ENCODE peak calls at places on chromosomes 1 and 21, in ten cellular contexts. H is progenitor cell of endocrine pancreas; O is CD4-positive, alpha-beta T cell; E is suprapubic skin; W is uterus; P is kidney; C is B cell; N is MCF 10A; X is lower lobe of right lung; J is Peyer's patch. Q is an unnamed sample.

GRCh38 chr21:36693144-36694040 is 5.5 kb upstream of the SIM2 start:
- DNase-seq in J (no peak), W (no peak), N (no peak), P (peak), C (no peak), X (no peak), E (no peak), O (no peak), H (no peak), Q (no peak)

GRCh38 chr21:25329227-25329626 is 278.1 kb downstream of the MRPL39 start:
- DNase-seq in E (no peak), W (no peak), N (peak), C (no peak), J (no peak), P (no peak), X (no peak), H (no peak), O (no peak), Q (no peak)

GRCh38 chr1:119651641-119652040 is 3.6 kb upstream of the ZNF697 start:
- DNase-seq in E (no peak), P (no peak), C (no peak), X (no peak), N (no peak), J (no peak), W (no peak), O (no peak), H (no peak), Q (no peak)

GRCh38 chr1:110880708-110881374 is 7.9 kb downstream of the CD53 start:
- DNase-seq in P (no peak), W (no peak), C (no peak), N (no peak), E (no peak), O (no peak), H (no peak), X (no peak), J (no peak), Q (no peak)

GRCh38 chr1:232029297-232029696 is 402.7 kb downstream of the DISC1 start:
- DNase-seq in P (no peak), X (no peak), J (no peak), E (no peak), O (no peak), W (no peak), C (no peak), H (no peak), N (no peak), Q (no peak)

GRCh38 chr1:86648255-86648654 is 56.1 kb upstream of the SH3GLB1 start:
- DNase-seq in W (no peak), J (no peak), O (no peak), C (no peak), P (no peak), N (peak), E (no peak), X (no peak), H (no peak), Q (no peak)

GRCh38 chr1:86776108-86776507 is 71.7 kb downstream of the SH3GLB1 start:
- DNase-seq in N (no peak), H (no peak), C (no peak), O (no peak), W (no peak), X (no peak), E (no peak), P (no peak), J (no peak), Q (no peak)

GRCh38 chr21:42093991-42094417 is 22.9 kb downstream of the UMODL1 start:
- DNase-seq in P (peak), O (no peak), E (peak), H (no peak), N (peak), J (no peak), X (no peak), C (no peak), W (peak), Q (no peak)

GRCh38 chr1:32764826-32765545 is 52.2 kb downstream of the YARS1 start:
- DNase-seq in X (peak), J (no peak), E (no peak), O (no peak), P (peak), N (no peak), W (no peak), H (no peak), C (no peak), Q (no peak)

GRCh38 chr1:1178794-1179331 is 5.2 kb downstream of the TTLL10 start:
- DNase-seq in H (no peak), C (peak), O (no peak), P (peak), E (peak), W (no peak), N (no peak), X (peak), J (peak), Q (no peak)

DNA sequence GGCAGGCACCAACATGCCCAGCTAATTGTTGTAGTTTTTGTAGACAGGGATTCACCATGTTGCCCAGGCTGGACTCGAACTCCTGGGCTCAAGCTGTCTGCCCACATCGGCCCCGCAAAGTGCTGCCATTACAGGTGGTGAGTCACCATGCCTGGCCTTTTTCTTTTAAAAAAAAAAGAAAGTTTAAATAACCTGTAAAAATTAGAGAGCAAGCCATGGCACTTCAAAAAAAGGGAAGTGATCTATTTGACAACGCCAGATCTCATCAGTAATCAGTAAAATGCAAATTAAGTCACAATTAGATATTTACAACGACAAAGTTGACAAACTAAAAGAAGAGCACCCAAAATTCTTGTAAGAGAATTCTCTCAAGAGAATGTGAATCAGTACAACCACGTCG is 2.9 kb upstream of the RBBP5 start:
- DNase-seq in O (no peak), H (no peak), W (no peak), J (no peak), X (no peak), C (no peak), E (no peak), N (no peak), P (no peak), Q (no peak)
- TF ChIP-seq CTCF in O (no peak), H (no peak), W (no peak), J (no peak), X (no peak), C (no peak), E (no peak), N (no peak), P (no peak), Q (no peak)

GRCh38 chr1:62426794-62427193 is 10.1 kb upstream of the USP1 start:
- DNase-seq in P (no peak), X (no peak), O (no peak), H (no peak), E (no peak), W (no peak), C (no peak), J (no peak), N (no peak), Q (no peak)

GRCh38 chr1:62425041-62425440 is 11.8 kb upstream of the USP1 start:
- DNase-seq in J (no peak), P (no peak), E (no peak), N (no peak), C (no peak), X (no peak), O (no peak), H (no peak), W (no peak), Q (no peak)

GRCh38 chr1:62426238-62426637 is 10.6 kb upstream of the USP1 start:
- DNase-seq in H (no peak), E (no peak), X (no peak), W (no peak), N (peak), C (no peak), P (no peak), J (no peak), O (no peak), Q (no peak)

GRCh38 chr1:62424412-62424811 is 12.4 kb upstream of the USP1 start:
- DNase-seq in P (no peak), N (peak), X (no peak), J (no peak), H (no peak), C (no peak), O (no peak), E (no peak), W (no peak), Q (peak)

GRCh38 chr1:62423580-62424242 is 13.1 kb upstream of the USP1 start:
- DNase-seq in C (no peak), X (no peak), P (no peak), H (no peak), W (no peak), E (no peak), N (no peak), J (peak), O (no peak), Q (peak)
- TF ChIP-seq CTCF in C (no peak), X (no peak), P (no peak), H (no peak), W (no peak), E (no peak), N (no peak), J (no peak), O (no peak), Q (no peak)

GRCh38 chr1:46571691-46572225 is 20.3 kb upstream of the KNCN start:
- DNase-seq in P (no peak), X (no peak), J (no peak), O (no peak), H (no peak), W (no peak), E (no peak), N (no peak), C (no peak), Q (no peak)

GRCh38 chr1:46569116-46569515 is 17.7 kb upstream of the KNCN start:
- DNase-seq in X (no peak), J (no peak), O (no peak), C (no peak), W (no peak), H (no peak), P (no peak), E (peak), N (no peak), Q (no peak)

GRCh38 chr1:46568614-46569013 is 17.2 kb upstream of the KNCN start:
- DNase-seq in O (no peak), H (no peak), E (no peak), J (no peak), X (no peak), C (no peak), P (no peak), W (no peak), N (no peak), Q (no peak)

GRCh38 chr1:46575300-46575699 is 23.9 kb upstream of the KNCN start:
- DNase-seq in X (no peak), E (no peak), W (no peak), H (no peak), O (no peak), J (no peak), N (no peak), P (no peak), C (no peak), Q (no peak)

DNA sequence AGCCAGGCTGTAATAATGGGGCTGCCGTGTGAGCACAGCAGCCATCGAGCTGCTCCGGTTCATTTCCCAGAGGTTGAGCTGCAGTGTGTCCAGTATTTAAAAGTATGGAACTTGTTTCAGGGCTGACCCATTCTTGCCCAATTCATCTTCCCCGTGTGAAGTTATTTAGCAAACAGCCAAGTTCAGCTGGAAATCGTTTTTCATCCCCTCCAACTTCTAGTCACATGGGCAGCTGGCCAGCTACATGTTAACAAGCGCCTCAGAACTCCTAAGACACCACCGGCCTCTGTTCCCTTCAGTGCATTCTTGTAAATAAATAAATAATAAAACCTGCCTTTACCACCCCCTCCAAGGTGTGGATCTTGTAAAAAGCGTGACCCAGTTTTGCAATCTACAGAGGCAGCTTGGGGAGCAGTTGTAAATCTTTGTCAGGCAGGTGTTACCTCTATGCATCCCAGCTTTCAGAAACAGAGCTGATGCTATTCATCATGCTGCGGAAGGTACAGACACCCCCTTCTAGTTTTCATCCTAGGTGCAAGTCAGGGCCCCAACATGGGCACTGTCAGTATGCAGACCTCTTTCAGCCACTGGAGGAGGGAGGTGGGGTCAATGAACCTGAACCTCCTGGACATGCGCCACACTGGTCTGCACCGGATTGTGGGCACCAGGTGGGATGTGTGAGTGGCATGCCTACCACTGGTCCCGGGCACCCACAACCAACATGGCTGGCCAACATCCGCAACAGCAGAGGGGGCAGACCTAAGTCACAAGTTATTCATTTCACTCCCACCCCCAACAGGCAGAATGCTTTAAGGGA is 18.7 kb upstream of the KNCN start:
- DNase-seq in O (no peak), W (no peak), N (no peak), H (no peak), E (peak), X (no peak), P (no peak), C (no peak), J (no peak), Q (no peak)
- TF ChIP-seq CTCF in O (no peak), W (no peak), N (no peak), H (no peak), E (no peak), X (no peak), P (no peak), C (no peak), J (no peak), Q (no peak)

GRCh38 chr1:9198538-9199361 is 35.8 kb upstream of the H6PD start:
- DNase-seq in O (no peak), H (peak), W (no peak), C (no peak), X (no peak), P (no peak), J (no peak), E (no peak), N (no peak), Q (no peak)
- TF ChIP-seq CTCF in O (no peak), H (peak), W (no peak), C (no peak), X (no peak), P (no peak), J (no peak), E (no peak), N (no peak), Q (no peak)

GRCh38 chr1:54273837-54274192 is 73.8 kb downstream of the MRPL37 start:
- DNase-seq in C (no peak), P (peak), N (no peak), O (no peak), X (no peak), E (no peak), W (peak), H (no peak), J (no peak), Q (peak)

GRCh38 chr1:54271341-54271740 is 71.4 kb downstream of the MRPL37 start:
- DNase-seq in E (no peak), N (no peak), C (no peak), H (no peak), J (no peak), W (no peak), X (no peak), P (peak), O (no peak), Q (no peak)

GRCh38 chr1:54272134-54272533 is 72.2 kb downstream of the MRPL37 start:
- DNase-seq in E (no peak), X (no peak), H (no peak), J (no peak), C (no peak), W (no peak), O (no peak), N (no peak), P (peak), Q (no peak)

GRCh38 chr1:54273092-54273836 is 73.3 kb downstream of the MRPL37 start:
- DNase-seq in W (peak), J (peak), P (peak), X (peak), E (peak), O (no peak), N (no peak), H (peak), C (no peak), Q (peak)

GRCh38 chr1:54272772-54273091 is 72.8 kb downstream of the MRPL37 start:
- DNase-seq in H (no peak), C (no peak), O (no peak), X (no peak), P (no peak), J (no peak), N (no peak), W (no peak), E (no peak), Q (no peak)
- TF ChIP-seq CTCF in H (no peak), C (no peak), O (no peak), X (no peak), P (no peak), J (no peak), N (no peak), W (no peak), E (no peak), Q (no peak)

DNA sequence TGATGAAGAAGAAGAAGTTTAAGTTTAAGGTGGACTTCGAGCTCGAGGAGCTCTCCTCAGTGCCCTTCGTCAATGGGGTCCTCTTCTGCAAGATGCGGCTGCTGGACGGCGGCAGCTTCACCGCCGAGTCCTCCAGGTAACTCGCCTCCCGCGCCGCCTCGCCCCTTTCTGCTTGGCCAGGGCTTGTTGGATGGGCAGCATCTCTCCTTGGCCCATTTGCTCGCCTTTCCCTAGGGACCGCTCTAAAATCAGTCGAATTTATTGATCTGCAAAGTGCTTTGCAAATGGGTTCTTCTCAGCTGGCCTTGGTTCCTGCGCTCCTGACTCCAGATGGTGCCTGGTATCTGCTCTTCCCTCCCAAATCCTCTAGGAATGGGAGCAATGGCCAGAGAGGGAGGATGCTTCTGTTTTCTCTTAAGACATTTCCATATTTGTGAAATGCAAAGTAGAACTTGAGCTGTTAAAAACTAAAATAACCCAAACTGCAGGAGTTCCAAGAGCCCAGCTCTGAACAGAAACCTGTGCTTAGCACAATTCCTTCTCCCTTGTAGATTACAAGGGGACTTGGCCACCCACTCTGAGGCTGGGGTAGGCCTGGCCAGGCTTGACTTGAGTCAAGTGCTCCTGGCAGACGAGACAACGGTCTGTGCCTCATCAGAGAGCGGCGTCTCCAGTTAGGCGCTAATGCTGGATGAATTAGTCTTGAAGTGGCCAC is 687 bp downstream of the EEIG2 start:
- DNase-seq in O (peak), H (no peak), N (peak), W (peak), X (peak), P (peak), C (no peak), E (peak), J (peak), Q (no peak)
- TF ChIP-seq CTCF in O (no peak), H (no peak), N (no peak), W (no peak), X (no peak), P (no peak), C (no peak), E (no peak), J (no peak), Q (no peak)

DNA sequence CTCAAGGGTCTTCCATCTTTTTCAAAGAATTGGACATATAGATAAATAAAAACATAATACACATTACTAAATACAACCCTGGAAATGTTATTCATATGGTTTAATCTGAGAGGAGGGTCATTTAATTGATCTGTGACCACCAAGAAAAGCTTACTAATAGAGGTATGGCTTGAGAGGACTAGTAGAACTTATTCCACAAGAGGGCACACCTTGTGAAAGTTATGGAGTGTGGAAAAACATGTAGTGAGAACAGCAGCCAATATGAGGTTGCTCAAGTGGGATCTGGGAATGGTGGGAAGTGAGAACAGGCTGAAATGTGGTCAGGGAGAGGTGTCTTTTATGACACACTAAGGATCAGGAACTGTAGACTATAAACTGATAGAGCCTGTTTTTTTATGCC is 973.5 kb upstream of the B3GALT2 start:
- DNase-seq in J (no peak), X (no peak), H (no peak), N (peak), E (no peak), P (no peak), O (no peak), W (no peak), C (no peak), Q (no peak)
- TF ChIP-seq CTCF in J (no peak), X (no peak), H (peak), N (no peak), E (no peak), P (no peak), O (no peak), W (no peak), C (no peak), Q (peak)

DNA sequence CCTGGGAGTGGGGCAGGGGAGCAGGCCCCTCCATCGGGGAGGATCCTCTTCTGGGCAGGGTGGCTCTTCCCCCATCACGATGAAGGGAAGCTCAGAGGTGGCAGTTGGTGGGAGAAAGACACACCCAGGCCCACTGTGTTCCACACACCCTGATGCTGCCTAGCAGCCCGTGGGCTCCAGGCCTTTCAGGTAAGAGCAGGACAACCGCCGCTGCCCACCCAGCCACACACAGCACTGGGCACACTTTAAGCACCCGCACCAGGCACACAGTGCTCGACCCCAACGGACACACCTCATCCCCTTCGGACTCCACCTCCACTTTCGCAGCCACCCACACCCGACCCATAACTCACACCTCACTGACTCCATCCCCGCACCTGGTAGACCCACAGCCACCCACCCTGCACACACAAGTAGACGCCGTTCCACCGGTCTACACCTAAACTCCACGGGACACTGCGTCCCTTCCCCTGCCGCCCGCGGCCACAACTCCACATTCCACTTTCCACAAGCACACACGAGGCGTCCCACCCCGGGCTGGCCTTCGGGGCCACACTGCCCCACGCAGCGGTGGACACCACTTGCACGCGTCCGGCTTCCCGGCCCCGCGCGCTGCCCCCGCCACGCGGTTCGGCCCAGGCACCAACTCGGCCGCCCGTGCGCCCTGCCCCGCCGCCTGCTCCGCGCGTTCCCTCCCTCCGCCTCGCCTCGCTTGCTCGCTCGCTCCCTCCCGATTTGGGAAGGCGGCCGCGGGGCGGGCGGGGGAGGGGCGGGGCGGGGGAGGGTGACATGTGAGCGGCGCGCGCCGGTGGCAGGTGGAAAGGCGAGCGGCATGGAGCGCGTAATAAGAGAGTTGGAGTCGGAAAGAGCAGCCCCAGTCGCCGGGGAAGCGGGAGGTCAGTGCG is at the start of gene KCNQ4:
- DNase-seq in W (peak), C (peak), H (peak), J (no peak), X (peak), N (peak), O (no peak), E (no peak), P (peak), Q (no peak)
- TF ChIP-seq CTCF in W (no peak), C (no peak), H (no peak), J (no peak), X (no peak), N (no peak), O (no peak), E (no peak), P (no peak), Q (no peak)

GRCh38 chr1:203083463-203083921 is 2.3 kb downstream of the MYOG start:
- DNase-seq in W (no peak), E (no peak), X (no peak), P (no peak), H (no peak), J (peak), C (peak), O (no peak), N (no peak), Q (peak)
- TF ChIP-seq CTCF in W (no peak), E (no peak), X (no peak), P (no peak), H (no peak), J (no peak), C (no peak), O (no peak), N (peak), Q (no peak)

Q was measured in osteocyte.